ENCODE peak calls at places on chromosomes 2 and 18, in four cellular contexts. S is pancreas; H is aorta; R is activated CD8-positive, alpha-beta memory T cell treated with anti-CD3 and anti-CD28 coated beads, Interleukin-2, amount 10 ng/mL, durations not matched to agents 7 days and 5 days. W is an unnamed sample.

GRCh38 chr18:80197490-80197889 is 49.8 kb downstream of the PARD6G start:
- ATAC-seq in S (no peak), H (no peak), R (no peak), W (no peak)

GRCh38 chr18:23178661-23179081 is 43.4 kb downstream of the CABLES1 start:
- ATAC-seq in S (peak), H (no peak), R (no peak), W (no peak)

GRCh38 chr2:66489433-66489832 is 54.5 kb downstream of the MEIS1 start:
- ATAC-seq in S (no peak), H (no peak), R (no peak), W (no peak)

GRCh38 chr18:6712401-6712800 is 17.1 kb upstream of the ARHGAP28 start:
- ATAC-seq in S (no peak), H (no peak), R (no peak), W (no peak)

GRCh38 chr18:67109535-67109934 is 407.0 kb downstream of the DSEL start:
- ATAC-seq in S (peak), H (no peak), R (no peak), W (no peak)

GRCh38 chr2:189102735-189103134 is 76.8 kb downstream of the COL5A2 start:
- ATAC-seq in S (no peak), H (no peak), R (no peak), W (no peak)

GRCh38 chr2:235493402-235493774 is 455 bp upstream of the AGAP1 start:
- ATAC-seq in S (peak), H (peak), R (peak), W (peak)

GRCh38 chr2:101788995-101789970 is 91.8 kb downstream of the MAP4K4 start:
- ATAC-seq in S (peak), H (no peak), R (no peak), W (no peak)

GRCh38 chr18:74702951-74703350 is 105.3 kb downstream of the ZNF407 start:
- ATAC-seq in S (no peak), H (no peak), R (no peak), W (no peak)

GRCh38 chr2:147483293-147483669 is 361.5 kb upstream of the ACVR2A start:
- ATAC-seq in S (no peak), H (no peak), R (no peak), W (no peak)

GRCh38 chr2:33448216-33448899 is 28.1 kb upstream of the RASGRP3 start:
- ATAC-seq in S (no peak), H (no peak), R (no peak), W (no peak)

GRCh38 chr2:96118698-96119388 is 2.5 kb upstream of the ADRA2B start:
- ATAC-seq in S (no peak), H (no peak), R (no peak), W (no peak)

GRCh38 chr2:9247177-9247576 is 40.6 kb downstream of the ASAP2 start:
- ATAC-seq in S (no peak), H (no peak), R (no peak), W (no peak)

GRCh38 chr2:196399736-196400691 is 228.6 kb upstream of the STK17B start:
- ATAC-seq in S (no peak), H (no peak), R (no peak), W (no peak)

GRCh38 chr18:394997-395383 is 105.5 kb downstream of the COLEC12 start:
- ATAC-seq in S (peak), H (peak), R (no peak), W (peak)

GRCh38 chr18:57534535-57534934 is 52.0 kb downstream of the FECH start:
- ATAC-seq in S (no peak), H (no peak), R (no peak), W (peak)

GRCh38 chr2:10439185-10439879 is 8.8 kb downstream of the ODC1 start:
- ATAC-seq in S (peak), H (no peak), R (no peak), W (peak)